ENCODE peak calls at places on chromosome 2, in nine cellular contexts. S is K562, A is HepG2, L is GM23338, Q is Panc1, R is GM12878, W is A549, P is SK-N-SH, M is HCT116. U is an unnamed sample.

GRCh38 chr2:172281648-172282576 is 145.5 kb upstream of the ITGA6 start:
- DNase-seq in S (no peak), A (no peak), L (no peak), Q (no peak), R (no peak), W (no peak), P (no peak), M (no peak), U (no peak)

GRCh38 chr2:101255501-101255900 is 2.8 kb downstream of the CNOT11 start:
- DNase-seq in S (no peak), A (no peak), L (no peak), Q (no peak), R (no peak), W (no peak), P (no peak), M (no peak), U (no peak)

GRCh38 chr2:96116879-96117533 is 635 bp upstream of the ADRA2B start:
- DNase-seq in S (peak; percentile 91), A (no peak), L (peak; percentile 78), Q (no peak), R (no peak), W (peak; percentile 40), P (peak; percentile 97), M (no peak), U (no peak)

GRCh38 chr2:173307287-173307686 is 47.4 kb upstream of the CDCA7 start:
- DNase-seq in S (no peak), A (no peak), L (peak; percentile 44), Q (no peak), R (peak; percentile 50), W (no peak), P (no peak), M (no peak), U (no peak)

GRCh38 chr2:1299053-1299452 is 114.2 kb upstream of the TPO start:
- DNase-seq in S (no peak), A (no peak), L (no peak), Q (no peak), R (no peak), W (no peak), P (no peak), M (no peak), U (no peak)

GRCh38 chr2:63661076-63661475 is 72.3 kb downstream of the MDH1 start:
- DNase-seq in S (no peak), A (no peak), L (no peak), Q (no peak), R (no peak), W (no peak), P (no peak), M (no peak), U (no peak)

GRCh38 chr2:172701250-172701649 is 34.4 kb upstream of the RAPGEF4 start:
- DNase-seq in S (no peak), A (no peak), L (no peak), Q (no peak), R (no peak), W (no peak), P (no peak), M (no peak), U (no peak)

GRCh38 chr2:59032469-59032868 is 791.3 kb upstream of the FANCL start:
- DNase-seq in S (no peak), A (no peak), L (no peak), Q (no peak), R (no peak), W (no peak), P (no peak), M (no peak), U (no peak)

GRCh38 chr2:236207472-236207871 is 39.3 kb upstream of the GBX2 start:
- DNase-seq in S (no peak), A (no peak), L (no peak), Q (no peak), R (no peak), W (no peak), P (no peak), M (no peak), U (no peak)

GRCh38 chr2:231810905-231811304 is 24.7 kb downstream of the COPS7B start:
- DNase-seq in S (no peak), A (no peak), L (no peak), Q (no peak), R (no peak), W (no peak), P (no peak), M (no peak), U (no peak)

GRCh38 chr2:68806511-68807109 is 64.6 kb downstream of the BMP10 start:
- DNase-seq in S (no peak), A (no peak), L (no peak), Q (no peak), R (no peak), W (no peak), P (no peak), M (no peak), U (no peak)

GRCh38 chr2:175176624-175177023 is 4.9 kb downstream of the ATP5MC3 start:
- DNase-seq in S (no peak), A (no peak), L (no peak), Q (no peak), R (no peak), W (no peak), P (no peak), M (no peak), U (no peak)

GRCh38 chr2:175181877-175182308 is 383 bp upstream of the ATP5MC3 start:
- DNase-seq in S (no peak), A (no peak), L (no peak), Q (no peak), R (no peak), W (no peak), P (no peak), M (no peak), U (no peak)

GRCh38 chr2:175183674-175184073 is 2.2 kb upstream of the ATP5MC3 start:
- DNase-seq in S (no peak), A (no peak), L (no peak), Q (no peak), R (no peak), W (no peak), P (no peak), M (no peak), U (no peak)

GRCh38 chr2:175180701-175181103 is 808 bp downstream of the ATP5MC3 start:
- DNase-seq in S (peak; percentile 74), A (peak; percentile 58), L (peak; percentile 56), Q (no peak), R (no peak), W (peak; percentile 40), P (peak; percentile 47), M (no peak), U (no peak)

DNA sequence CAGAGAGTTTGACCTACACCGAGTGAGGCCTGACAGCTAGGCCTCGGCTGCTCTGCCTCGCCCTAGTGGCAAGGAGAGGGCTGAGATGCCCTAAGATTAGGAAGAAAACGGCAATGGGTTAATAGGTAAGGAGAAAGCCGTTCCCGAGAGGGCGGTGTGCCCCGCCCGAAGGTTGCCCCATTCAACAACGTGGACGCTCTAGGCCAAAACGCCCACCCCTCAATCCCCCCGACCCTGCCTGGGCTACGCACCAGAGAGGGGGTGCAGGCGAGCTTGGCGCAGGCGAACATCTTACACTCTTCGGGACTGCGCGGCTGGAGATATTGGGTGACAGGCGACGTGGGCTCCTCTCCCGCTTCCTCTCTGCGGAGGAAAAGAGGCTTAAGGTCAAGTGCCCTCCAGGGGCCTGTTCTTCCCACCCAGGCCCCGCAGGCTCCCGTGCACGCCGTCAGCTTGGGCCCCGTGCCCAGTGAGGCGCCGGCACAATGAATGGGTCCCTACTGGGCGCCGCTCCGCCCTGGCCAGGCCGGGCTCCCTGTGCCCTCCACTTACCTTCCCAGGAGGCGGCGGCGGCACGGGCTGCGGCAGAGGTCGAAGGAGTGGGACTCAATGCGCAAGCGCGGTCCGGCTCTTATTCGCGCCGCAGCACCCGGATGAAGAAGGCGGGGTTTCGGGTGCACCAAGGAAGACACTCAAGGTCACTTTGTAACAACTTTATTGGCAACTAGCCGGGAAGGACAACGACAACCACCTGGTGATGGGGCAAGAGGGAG is at the start of gene ATP5MC3:
- DNase-seq in S (peak; percentile 98), A (peak; percentile 96), L (peak; percentile 98), Q (no peak), R (peak; percentile 91), W (peak; percentile 97), P (peak; percentile 94), M (peak; percentile 91), U (peak; percentile 95)
- TF ChIP-seq CTCF in S (no peak), A (peak; percentile 43), L (no peak), Q (peak; percentile 8), R (no peak), W (no peak), P (peak; percentile 41), M (no peak), U (no peak)

DNA sequence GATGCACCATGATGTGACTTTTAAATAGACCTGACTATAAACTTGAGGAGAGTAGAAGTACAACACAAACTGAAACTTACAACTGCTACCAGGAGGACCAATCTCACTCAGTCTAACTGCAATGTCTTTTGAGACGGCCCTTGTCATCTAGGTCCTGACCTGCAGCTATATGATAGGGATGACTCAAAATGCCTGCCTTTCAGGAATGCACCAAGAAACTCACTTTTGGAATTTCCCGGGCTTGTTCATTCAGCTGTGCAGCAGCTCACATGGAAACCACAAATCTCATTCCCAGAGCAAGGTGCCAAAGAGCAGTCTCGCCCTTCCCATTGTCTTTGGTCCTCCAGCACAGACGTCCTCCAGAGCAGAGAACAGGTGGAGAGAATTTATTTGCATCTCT is 113.7 kb downstream of the SPOPL start:
- DNase-seq in S (no peak), A (no peak), L (no peak), Q (no peak), R (no peak), W (peak; percentile 14), P (no peak), M (no peak), U (no peak)
- TF ChIP-seq REST in S (no peak), A (no peak), L (no peak), Q (no peak), R (no peak), W (no peak), P (no peak), M (no peak), U (no peak)

GRCh38 chr2:43075906-43076585 is 150.4 kb downstream of the ZFP36L2 start:
- DNase-seq in S (no peak), A (no peak), L (no peak), Q (no peak), R (no peak), W (peak; percentile 58), P (no peak), M (no peak), U (no peak)

GRCh38 chr2:43073373-43073772 is 153.0 kb downstream of the ZFP36L2 start:
- DNase-seq in S (peak; percentile 71), A (no peak), L (no peak), Q (no peak), R (no peak), W (peak; percentile 64), P (no peak), M (no peak), U (peak; percentile 67)

GRCh38 chr2:43074052-43074451 is 152.4 kb downstream of the ZFP36L2 start:
- DNase-seq in S (no peak), A (no peak), L (no peak), Q (no peak), R (no peak), W (no peak), P (no peak), M (no peak), U (no peak)

GRCh38 chr2:43075054-43075593 is 151.3 kb downstream of the ZFP36L2 start:
- DNase-seq in S (no peak), A (peak; percentile 76), L (no peak), Q (peak; percentile 91), R (no peak), W (peak; percentile 79), P (peak; percentile 66), M (no peak), U (no peak)

GRCh38 chr2:43074592-43075053 is 151.8 kb downstream of the ZFP36L2 start:
- DNase-seq in S (no peak), A (no peak), L (no peak), Q (no peak), R (no peak), W (no peak), P (no peak), M (no peak), U (no peak)
- H3K4me3 ChIP-seq in S (no peak overlapping the region), A (no peak overlapping the region), L (no peak overlapping the region), Q (no peak overlapping the region), R (no peak overlapping the region), W (no peak overlapping the region), P (no peak overlapping the region), M (no peak overlapping the region), U (no peak overlapping the region)

GRCh38 chr2:207352978-207353377 is 176.8 kb upstream of the CREB1 start:
- DNase-seq in S (peak; percentile 15), A (no peak), L (peak; percentile 38), Q (no peak), R (no peak), W (no peak), P (no peak), M (no peak), U (peak; percentile 57)
- TF ChIP-seq CTCF in S (no peak), A (no peak), L (peak; percentile 24), Q (no peak), R (peak; percentile 45), W (no peak), P (no peak), M (peak; percentile 5), U (no peak)